ENCODE peak calls at places on chromosomes 4 and X, in five cellular contexts. X is aorta; U is heart right ventricle; N is CD8-positive, alpha-beta memory T cell; F is MM.1S. O is an unnamed sample. For H3K27me3, the result is how much of the 10 kb centered on the place peaks cover.

GRCh38 chr4:159281781-159282180 is 178.9 kb downstream of the RAPGEF2 start:
- DNase-seq in X (no peak), U (no peak), N (no peak), F (no peak), O (no peak)

GRCh38 chr4:165627548-165627947 is 245.5 kb upstream of the TLL1 start:
- DNase-seq in X (no peak), U (no peak), N (no peak), F (no peak), O (no peak)

GRCh38 chrX:1292581-1293310 is 24.1 kb downstream of the CSF2RA start:
- DNase-seq in X (no peak), U (no peak), N (no peak), F (no peak), O (no peak)

GRCh38 chr4:47704693-47705325 is 133.1 kb downstream of the CORIN start:
- DNase-seq in X (no peak), U (peak), N (no peak), F (peak), O (no peak)

GRCh38 chr4:159926871-159927270 is 824.0 kb downstream of the RAPGEF2 start:
- DNase-seq in X (no peak), U (no peak), N (no peak), F (no peak), O (no peak)

GRCh38 chr4:100742045-100742444 is 224.2 kb upstream of the EMCN start:
- DNase-seq in X (no peak), U (no peak), N (no peak), F (peak), O (no peak)

GRCh38 chr4:145276044-145276443 is 95.7 kb upstream of the OTUD4 start:
- DNase-seq in X (no peak), U (no peak), N (no peak), F (no peak), O (no peak)

GRCh38 chr4:161916010-161916409 is 247.8 kb downstream of the FSTL5 start:
- DNase-seq in X (no peak), U (no peak), N (no peak), F (no peak), O (no peak)

GRCh38 chr4:56301181-56302076 is 85.9 kb downstream of the AASDH start:
- DNase-seq in X (peak), U (peak), N (peak), F (peak), O (peak)

GRCh38 chr4:116401293-116401692 is 684.1 kb downstream of the TRAM1L1 start:
- DNase-seq in X (no peak), U (no peak), N (no peak), F (no peak), O (no peak)

GRCh38 chrX:71540801-71541545 is 8.1 kb downstream of the OGT start:
- DNase-seq in X (no peak), U (no peak), N (no peak), F (no peak), O (no peak)
- H3K4me3 ChIP-seq in X (no peak), U (no peak), N (peak), F (no peak), O (peak)

GRCh38 chrX:108216405-108216804 is 124.8 kb downstream of the ATG4A start:
- DNase-seq in X (no peak), U (no peak), N (no peak), F (no peak), O (no peak)

GRCh38 chrX:108216862-108217571 is 125.4 kb downstream of the ATG4A start:
- DNase-seq in X (no peak), U (no peak), N (no peak), F (no peak), O (no peak)

GRCh38 chrX:108221481-108221880 is 129.9 kb downstream of the ATG4A start:
- DNase-seq in X (no peak), U (no peak), N (no peak), F (no peak), O (no peak)

GRCh38 chrX:108219949-108220601 is 128.5 kb downstream of the ATG4A start:
- DNase-seq in X (no peak), U (no peak), N (no peak), F (no peak), O (no peak)

DNA sequence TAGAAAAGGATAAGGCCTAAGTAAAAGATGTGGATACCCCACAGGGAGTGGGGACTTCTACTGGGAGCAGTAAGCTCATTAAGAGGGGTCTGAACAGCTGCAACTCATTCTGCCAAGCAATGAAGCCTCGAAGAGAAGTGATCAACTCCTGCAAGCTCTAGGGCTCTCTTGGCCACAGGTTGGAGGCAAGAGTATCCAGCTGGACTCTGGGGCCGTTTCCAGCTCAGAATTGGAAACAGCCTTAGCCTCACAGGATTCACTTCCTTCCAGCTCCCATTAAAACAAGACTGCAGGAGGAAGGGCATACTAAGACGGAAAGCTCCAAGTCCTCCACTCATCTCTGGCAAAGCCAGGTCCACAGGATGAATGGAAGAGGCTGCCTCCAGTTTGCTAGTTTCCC is 126.3 kb downstream of the ATG4A start:
- DNase-seq in X (peak), U (peak), N (no peak), F (no peak), O (no peak)
- H3K27ac ChIP-seq in X (no peak), U (peak), N (no peak), F (no peak), O (no peak)

DNA sequence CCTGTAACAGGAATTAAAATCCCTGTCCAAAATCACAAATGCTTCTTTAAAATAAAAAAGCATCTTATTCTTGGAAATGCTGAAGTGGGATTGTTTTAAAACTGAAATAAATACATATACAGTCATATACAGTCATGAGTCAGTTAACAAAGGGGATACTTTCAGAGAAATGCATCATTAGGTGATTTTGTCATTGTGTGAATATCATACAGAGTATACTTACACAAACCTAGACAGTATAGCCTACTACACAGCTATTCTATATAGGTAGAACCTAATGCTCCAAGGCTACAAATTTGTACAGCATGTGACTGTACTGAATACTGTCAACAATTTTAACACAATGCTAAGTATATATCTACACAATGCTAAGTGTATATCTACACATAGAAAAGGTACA is 104.3 kb downstream of the BRWD3 start:
- DNase-seq in X (no peak), U (no peak), N (no peak), F (no peak), O (no peak)
- H3K27me3 ChIP-seq in X (under half), U (under half), N (under half), F (under half), O (under half)

GRCh38 chr4:16270654-16271328 is 44.5 kb upstream of the TAPT1 start:
- DNase-seq in X (no peak), U (no peak), N (no peak), F (no peak), O (no peak)
- H3K4me3 ChIP-seq in X (no peak), U (no peak), N (no peak), F (no peak), O (no peak)

DNA sequence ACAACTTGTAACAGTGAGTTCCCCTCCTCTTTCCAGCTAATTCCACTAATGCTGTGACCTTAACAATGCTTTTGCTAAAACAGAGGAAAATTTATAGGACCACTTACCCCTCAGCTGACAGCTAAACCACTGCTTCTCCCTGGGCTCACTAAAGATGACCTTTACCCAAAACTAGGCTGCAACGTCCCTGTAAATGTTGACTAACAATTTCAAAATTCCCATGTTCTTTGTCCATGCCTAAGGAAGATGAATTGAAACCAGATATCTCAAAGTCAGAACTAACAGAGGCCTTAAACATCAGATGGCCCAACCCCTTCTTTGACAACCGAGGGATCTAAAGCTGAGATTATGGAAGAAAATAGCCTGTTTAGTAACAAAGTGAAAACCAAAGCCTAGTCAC is 32.5 kb downstream of the AFAP1 start:
- DNase-seq in X (no peak), U (no peak), N (no peak), F (no peak), O (no peak)
- H3K27ac ChIP-seq in X (no peak), U (no peak), N (no peak), F (no peak), O (peak)

DNA sequence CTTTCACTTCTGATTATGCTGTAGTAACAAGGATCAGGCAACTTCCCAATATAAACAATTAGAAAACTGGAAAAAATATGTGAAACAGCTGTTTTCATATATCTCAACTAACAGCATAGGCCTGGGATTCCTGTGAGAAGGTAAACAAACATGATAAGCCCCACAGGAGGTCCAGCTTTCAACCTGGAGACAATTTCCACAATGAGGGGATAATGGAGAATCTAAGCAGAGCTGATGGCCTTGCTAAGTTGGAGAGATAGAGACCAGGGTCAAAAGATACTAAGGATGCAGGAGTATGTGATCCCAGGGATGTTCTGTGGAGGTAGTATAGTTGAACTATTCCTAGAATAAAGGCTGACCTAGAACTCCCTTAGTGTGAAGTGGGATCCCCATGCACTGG is 452.3 kb upstream of the ACTRT1 start:
- DNase-seq in X (no peak), U (no peak), N (no peak), F (no peak), O (no peak)
- H3K27me3 ChIP-seq in X (under half), U (under half), N (under half), F (under half), O (under half)

GRCh38 chr4:122146652-122147051 is 5.5 kb upstream of the BLTP1 start:
- DNase-seq in X (no peak), U (no peak), N (no peak), F (no peak), O (no peak)

GRCh38 chr4:122151982-122152698 is at the start of gene BLTP1:
- DNase-seq in X (peak), U (peak), N (peak), F (peak), O (peak)

GRCh38 chr4:122152699-122153328 is 683 bp downstream of the BLTP1 start:
- DNase-seq in X (peak), U (peak), N (peak), F (peak), O (no peak)

GRCh38 chr4:122156819-122157218 is 4.7 kb downstream of the BLTP1 start:
- DNase-seq in X (no peak), U (no peak), N (no peak), F (no peak), O (no peak)

DNA sequence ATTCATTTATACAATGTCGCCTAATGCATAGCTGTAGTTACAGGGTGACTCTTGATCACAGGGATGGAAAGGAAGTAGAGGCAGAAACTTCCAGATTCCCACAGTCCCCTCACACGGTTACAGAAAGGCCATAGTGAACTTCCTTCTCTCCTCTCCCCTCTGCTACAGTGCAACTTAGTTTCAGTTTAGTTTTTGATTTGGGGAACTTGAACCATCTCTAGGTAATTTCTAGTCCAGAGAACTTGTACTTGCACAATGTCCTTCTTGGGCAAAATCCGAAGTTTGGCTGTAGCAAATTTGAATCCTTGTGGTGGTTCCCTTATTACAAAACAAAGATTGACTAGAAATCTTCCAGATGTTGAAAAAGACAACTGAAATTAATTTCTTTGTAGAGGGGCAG is 1.2 kb upstream of the BLTP1 start:
- DNase-seq in X (no peak), U (no peak), N (no peak), F (peak), O (no peak)
- H3K4me3 ChIP-seq in X (peak), U (peak), N (peak), F (peak), O (no peak)

DNA sequence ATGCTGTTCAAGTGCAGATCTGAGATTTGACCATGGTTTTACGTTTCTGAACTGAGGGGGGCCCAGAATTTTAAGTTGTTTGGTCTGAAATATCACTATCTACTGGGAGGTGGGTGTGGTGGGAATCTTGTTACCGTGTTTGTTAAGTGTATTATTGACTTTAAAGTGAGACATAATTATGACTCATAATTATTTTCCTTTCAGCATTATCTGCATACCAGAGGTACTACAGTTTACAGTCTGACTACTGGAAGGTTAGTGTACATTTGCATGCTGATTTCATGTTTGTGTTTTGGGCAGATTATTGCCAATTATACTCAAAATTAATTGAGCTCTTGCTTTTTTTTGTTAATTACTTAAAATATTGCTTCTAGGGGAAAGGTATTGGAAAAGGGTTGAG is 101.5 kb downstream of the KDM6A start:
- DNase-seq in X (no peak), U (no peak), N (no peak), F (no peak), O (no peak)
- H3K27ac ChIP-seq in X (no peak), U (no peak), N (no peak), F (no peak), O (peak)

GRCh38 chrX:40496728-40497127 is 84.0 kb upstream of the ATP6AP2 start:
- DNase-seq in X (no peak), U (no peak), N (no peak), F (no peak), O (no peak)

GRCh38 chrX:40501456-40501855 is 79.3 kb upstream of the ATP6AP2 start:
- DNase-seq in X (no peak), U (no peak), N (no peak), F (no peak), O (no peak)

DNA sequence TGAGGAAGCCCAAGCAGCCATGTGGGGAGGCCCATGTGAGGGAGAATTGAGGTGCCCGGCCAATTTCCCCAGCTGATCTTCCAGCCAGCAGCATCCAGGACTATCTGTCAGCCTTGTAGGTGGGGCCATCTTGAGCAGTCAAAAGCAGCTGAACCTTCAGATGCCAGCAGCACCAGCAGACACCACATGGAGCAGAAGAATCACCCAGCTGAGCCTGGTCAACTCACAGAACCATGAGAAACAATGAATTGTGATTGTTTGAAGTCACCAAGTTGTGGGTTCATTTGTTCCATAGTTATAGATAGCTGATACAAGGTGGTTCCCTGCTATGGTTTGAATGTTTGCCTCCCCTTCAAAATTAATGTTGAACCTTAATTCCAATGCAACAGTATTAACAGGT is 85.1 kb upstream of the ATP6AP2 start:
- DNase-seq in X (no peak), U (no peak), N (no peak), F (no peak), O (no peak)
- H3K27me3 ChIP-seq in X (under half), U (under half), N (under half), F (under half), O (under half)

O was measured in Panc1.